ENCODE peak calls at places on chromosomes 1 and 21, in five cellular contexts. K is body of pancreas, Z is OCI-LY7, B is GM06990, Q is left ventricle myocardium inferior. W is an unnamed sample.

GRCh38 chr1:46285730-46286477 is 17.5 kb downstream of the LRRC41 start:
- DNase-seq in B (no peak), K (no peak), Q (no peak), Z (peak), W (no peak)

GRCh38 chr1:51329443-51330325 is 678 bp downstream of the TTC39A start:
- DNase-seq in K (peak), B (no peak), Z (no peak), Q (peak), W (no peak)

GRCh38 chr1:8866792-8867415 is 11.6 kb downstream of the ENO1 start:
- DNase-seq in K (no peak), Z (no peak), Q (no peak), B (no peak), W (no peak)

GRCh38 chr1:46488343-46489168 is 1.1 kb upstream of the DMBX1 start:
- DNase-seq in K (no peak), Q (no peak), B (no peak), Z (no peak), W (peak)

GRCh38 chr1:1342061-1342562 is 7.1 kb downstream of the DVL1 start:
- DNase-seq in K (no peak), B (no peak), Z (no peak), Q (no peak), W (no peak)

GRCh38 chr21:16912075-16912474 is 600.8 kb upstream of the CXADR start:
- DNase-seq in K (no peak), B (no peak), Z (no peak), Q (no peak), W (peak)

GRCh38 chr1:236027096-236027495 is 37.8 kb downstream of the NID1 start:
- DNase-seq in B (no peak), Z (no peak), Q (no peak), K (no peak), W (no peak)

GRCh38 chr1:119102051-119102450 is 38.4 kb downstream of the WARS2 start:
- DNase-seq in K (no peak), Q (no peak), B (no peak), Z (no peak), W (no peak)

GRCh38 chr1:111538343-111539035 is 35.1 kb upstream of the ADORA3 start:
- DNase-seq in K (no peak), Q (no peak), Z (no peak), B (no peak), W (peak)

GRCh38 chr1:23930861-23931471 is 17.8 kb upstream of the CNR2 start:
- DNase-seq in B (no peak), Z (peak), K (no peak), Q (no peak), W (peak)

GRCh38 chr1:63779338-63779819 is 5.6 kb downstream of the ROR1 start:
- DNase-seq in Z (no peak), K (no peak), B (no peak), Q (no peak), W (no peak)

GRCh38 chr21:45367402-45368351 is 37.3 kb upstream of the COL18A1 start:
- DNase-seq in Z (no peak), B (no peak), Q (no peak), K (no peak), W (no peak)

GRCh38 chr1:72109916-72110315 is 172.4 kb downstream of the NEGR1 start:
- DNase-seq in K (no peak), Z (no peak), Q (no peak), B (no peak), W (no peak)

GRCh38 chr1:17232759-17233661 is 15.9 kb upstream of the PADI3 start:
- DNase-seq in Z (no peak), K (no peak), B (no peak), Q (no peak), W (peak)

GRCh38 chr1:47761974-47762373 is 235.2 kb downstream of the TRABD2B start:
- DNase-seq in Z (no peak), Q (no peak), B (no peak), K (no peak), W (no peak)

GRCh38 chr21:25637846-25638245 is 1.2 kb upstream of the JAM2 start:
- DNase-seq in K (no peak), B (no peak), Z (no peak), Q (no peak), W (no peak)

GRCh38 chr1:185969028-185969427 is 234.8 kb downstream of the HMCN1 start:
- DNase-seq in Z (no peak), Q (no peak), B (no peak), K (no peak), W (peak)

GRCh38 chr1:2395245-2395644 is 3.6 kb downstream of the RER1 start:
- DNase-seq in B (no peak), Q (no peak), Z (no peak), K (no peak), W (no peak)

GRCh38 chr1:27074175-27074780 is 61.6 kb upstream of the TENT5B start:
- DNase-seq in Q (no peak), B (no peak), K (no peak), Z (no peak), W (peak)

GRCh38 chr1:59446257-59446901 is 149.5 kb downstream of the FGGY start:
- DNase-seq in Q (no peak), Z (no peak), B (no peak), K (no peak), W (peak)

GRCh38 chr1:198929961-198930599 is 291.2 kb downstream of the PTPRC start:
- DNase-seq in Z (peak), B (no peak), Q (no peak), K (no peak), W (peak)

GRCh38 chr1:165773324-165773965 is 4.8 kb upstream of the TMCO1 start:
- DNase-seq in B (no peak), Z (no peak), K (no peak), Q (no peak), W (peak)

GRCh38 chr1:88800382-88801051 is 90.8 kb downstream of the GTF2B start:
- DNase-seq in Z (peak), K (peak), Q (no peak), B (no peak), W (peak)

GRCh38 chr1:94864821-94865220 is 44.7 kb downstream of the SLC44A3 start:
- DNase-seq in Z (no peak), Q (no peak), K (peak), B (no peak), W (peak)

GRCh38 chr1:41242645-41243171 is 602 bp upstream of the SCMH1 start:
- DNase-seq in Z (no peak), Q (no peak), B (peak), K (no peak), W (no peak)

GRCh38 chr1:30384286-30385245 is 338.8 kb downstream of the MATN1 start:
- DNase-seq in Z (no peak), Q (no peak), K (no peak), B (no peak), W (no peak)

GRCh38 chr1:181134543-181135461 is 46.3 kb downstream of the IER5 start:
- DNase-seq in K (peak), Q (no peak), Z (peak), B (peak), W (peak)
- H3K4me3 ChIP-seq in K (no peak), Q (no peak), Z (peak), B (peak), W (no peak)

GRCh38 chr21:15204887-15205286 is 140.1 kb upstream of the NRIP1 start:
- DNase-seq in Z (no peak), Q (no peak), B (no peak), K (no peak), W (no peak)
- TF ChIP-seq CTCF in Z (no peak), Q (no peak), B (no peak), K (no peak), W (no peak)

GRCh38 chr1:227787513-227788278 is 27.8 kb upstream of the PRSS38 start:
- DNase-seq in Z (peak), K (peak), B (peak), Q (peak), W (peak)
- H3K4me3 ChIP-seq in Z (peak), K (peak), B (peak), Q (peak), W (peak)

GRCh38 chr1:44820945-44821715 is 12.8 kb downstream of the BTBD19 start:
- DNase-seq in Z (no peak), Q (no peak), K (no peak), B (no peak), W (no peak)

GRCh38 chr1:44817771-44818495 is 9.6 kb downstream of the BTBD19 start:
- DNase-seq in Z (no peak), K (no peak), Q (peak), B (no peak), W (no peak)

GRCh38 chr1:44819257-44819593 is 10.9 kb downstream of the BTBD19 start:
- DNase-seq in Q (peak), K (no peak), Z (no peak), B (peak), W (no peak)

GRCh38 chr1:44820328-44820944 is 12.1 kb downstream of the BTBD19 start:
- DNase-seq in Q (no peak), K (no peak), B (peak), Z (no peak), W (no peak)

GRCh38 chr1:44819594-44820327 is 11.4 kb downstream of the BTBD19 start:
- DNase-seq in K (peak), B (peak), Q (peak), Z (peak), W (peak)
- TF ChIP-seq CTCF in K (peak), B (no peak), Q (no peak), Z (no peak), W (peak)

GRCh38 chr1:153548722-153549695 is at the start of gene S100A3:
- DNase-seq in K (peak), Z (no peak), B (no peak), Q (peak), W (peak)
- H3K4me3 ChIP-seq in K (no peak), Z (no peak), B (no peak), Q (no peak), W (no peak)

DNA sequence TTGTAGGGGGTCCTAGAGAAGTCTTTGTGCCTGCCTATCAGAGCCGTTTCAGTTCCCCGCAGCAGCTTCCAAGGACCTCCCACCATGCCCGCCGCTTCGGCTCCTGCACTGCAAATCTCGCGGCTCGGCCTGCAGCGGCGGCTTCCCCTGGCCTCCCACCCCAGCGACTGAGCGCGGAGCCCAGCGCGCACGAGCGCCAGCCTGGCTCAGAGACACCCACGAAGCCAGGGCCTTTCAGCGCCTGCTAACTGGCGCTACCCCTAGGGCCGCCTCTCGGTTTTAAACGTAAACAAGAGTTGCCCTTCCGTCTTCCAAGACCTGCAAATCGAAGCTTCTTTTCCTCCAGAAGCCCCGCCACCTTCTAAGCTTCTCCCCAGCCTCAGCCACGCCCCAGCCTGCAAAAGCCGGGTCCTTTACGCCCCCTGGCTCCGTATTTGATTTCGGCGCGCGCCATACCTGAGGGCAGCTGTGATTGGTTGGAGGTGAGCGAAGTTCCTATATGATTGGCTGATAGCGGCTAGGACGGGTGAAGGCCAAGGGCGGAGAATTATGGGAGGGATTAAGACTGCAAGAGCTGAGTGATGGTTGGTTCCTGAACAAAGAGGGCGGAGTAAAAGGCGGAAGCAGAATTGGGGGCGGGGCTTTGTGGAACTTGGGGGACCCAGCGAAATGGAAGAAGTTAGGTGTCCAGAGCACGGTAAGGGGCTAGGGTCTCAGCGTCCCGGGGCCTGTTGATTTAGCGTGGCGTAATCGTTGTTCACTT is at the start of gene TTF2:
- DNase-seq in K (peak), Z (peak), B (peak), Q (peak), W (peak)
- TF ChIP-seq CTCF in K (peak), Z (peak), B (no peak), Q (peak), W (peak)

GRCh38 chr21:43675871-43676270 is 16.5 kb downstream of the RRP1B start:
- DNase-seq in Z (no peak), B (no peak), K (no peak), Q (no peak), W (no peak)
- H3K4me3 ChIP-seq in Z (no peak), B (no peak), K (no peak), Q (no peak), W (no peak)

DNA sequence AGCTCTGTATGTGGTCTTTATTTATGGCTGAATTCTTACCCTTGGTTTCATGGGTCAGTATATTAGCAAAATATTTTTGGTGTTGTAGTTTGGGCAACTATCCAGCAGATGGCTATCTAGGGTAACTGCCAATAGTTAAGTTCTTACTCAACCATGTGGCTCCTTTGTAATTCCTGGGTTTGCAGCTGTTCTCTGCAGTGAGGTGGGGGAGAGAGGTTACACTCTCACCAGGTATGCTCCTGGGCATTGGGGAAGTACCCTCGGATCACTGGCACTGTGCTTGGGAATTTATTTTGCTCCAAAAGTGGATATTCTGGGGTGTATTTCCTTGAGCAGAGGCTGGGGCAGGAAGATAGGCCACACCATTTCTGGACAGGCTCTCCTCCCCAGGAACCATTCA is 436.7 kb upstream of the TMPRSS15 start:
- DNase-seq in Z (peak), K (no peak), B (no peak), Q (no peak), W (peak)
- TF ChIP-seq CTCF in Z (peak), K (no peak), B (peak), Q (no peak), W (peak)

GRCh38 chr1:91885331-91885715 is 628 bp downstream of the TGFBR3 start:
- DNase-seq in K (peak), Q (peak), B (peak), Z (no peak), W (no peak)

GRCh38 chr1:91881280-91881679 is 4.7 kb downstream of the TGFBR3 start:
- DNase-seq in Z (no peak), Q (no peak), B (no peak), K (no peak), W (no peak)

GRCh38 chr1:91883470-91883869 is 2.5 kb downstream of the TGFBR3 start:
- DNase-seq in K (no peak), Q (no peak), Z (peak), B (no peak), W (peak)

GRCh38 chr1:91885716-91886506 is at the start of gene TGFBR3:
- DNase-seq in Q (peak), K (peak), Z (no peak), B (peak), W (peak)

GRCh38 chr1:91884459-91885290 is 1.3 kb downstream of the TGFBR3 start:
- DNase-seq in Q (peak), Z (no peak), K (peak), B (peak), W (no peak)
- H3K4me3 ChIP-seq in Q (peak), Z (no peak), K (peak), B (peak), W (peak)

GRCh38 chr1:12197483-12197880 is 30.7 kb downstream of the TNFRSF1B start:
- DNase-seq in Z (no peak), B (no peak), Q (no peak), K (no peak), W (no peak)

GRCh38 chr1:12195416-12195815 is 28.6 kb downstream of the TNFRSF1B start:
- DNase-seq in Q (no peak), B (no peak), K (no peak), Z (no peak), W (no peak)

GRCh38 chr1:12194666-12195216 is 27.9 kb downstream of the TNFRSF1B start:
- DNase-seq in Z (no peak), B (no peak), Q (no peak), K (no peak), W (no peak)

GRCh38 chr1:12201343-12202189 is 28.3 kb upstream of the VPS13D start:
- DNase-seq in Z (no peak), K (no peak), B (no peak), Q (no peak), W (no peak)

GRCh38 chr1:12196641-12197482 is 30.1 kb downstream of the TNFRSF1B start:
- DNase-seq in Z (peak), Q (peak), K (no peak), B (no peak), W (no peak)
- TF ChIP-seq CTCF in Z (peak), Q (peak), K (no peak), B (no peak), W (peak)

W was measured in choroid plexus epithelial cell.